ENCODE peak calls at places on chromosomes 3 and 15, in six cellular contexts. Y, S, X, G, U and I are unnamed samples.

GRCh38 chr3:35857004-35857403 is 217.7 kb downstream of the ARPP21 start:
- DNase-seq in Y (no peak), S (no peak), X (no peak), G (no peak), U (no peak), I (no peak)

GRCh38 chr3:81451611-81452010 is 309.8 kb downstream of the GBE1 start:
- DNase-seq in Y (no peak), S (no peak), X (no peak), G (no peak), U (no peak), I (no peak)

GRCh38 chr3:107661447-107662108 is 138.8 kb downstream of the BBX start:
- DNase-seq in Y (no peak), S (no peak), X (no peak), G (no peak), U (no peak), I (no peak)

GRCh38 chr15:40458495-40459371 is 12.1 kb upstream of the CHST14 start:
- DNase-seq in Y (no peak), S (no peak), X (no peak), G (no peak), U (no peak), I (no peak)

GRCh38 chr15:68252925-68253534 is 23.5 kb upstream of the CLN6 start:
- DNase-seq in Y (peak), S (peak), X (no peak), G (peak), U (peak), I (peak)

GRCh38 chr3:141840737-141841544 is 35.5 kb upstream of the ATP1B3 start:
- DNase-seq in Y (no peak), S (no peak), X (no peak), G (no peak), U (no peak), I (no peak)

GRCh38 chr3:157175678-157176077 is 15.7 kb upstream of the CCNL1 start:
- DNase-seq in Y (no peak), S (peak), X (no peak), G (no peak), U (no peak), I (peak)

GRCh38 chr3:81765425-81765824 is 4.0 kb upstream of the GBE1 start:
- DNase-seq in Y (no peak), S (no peak), X (no peak), G (no peak), U (no peak), I (no peak)

GRCh38 chr3:187186801-187187421 is 10.4 kb upstream of the RTP1 start:
- DNase-seq in Y (no peak), S (peak), X (no peak), G (peak), U (no peak), I (no peak)

GRCh38 chr15:50190166-50190570 is 8.2 kb downstream of the SLC27A2 start:
- DNase-seq in Y (no peak), S (no peak), X (no peak), G (no peak), U (no peak), I (no peak)

GRCh38 chr3:126025116-126025729 is 56.2 kb downstream of the ROPN1B start:
- DNase-seq in Y (no peak), S (no peak), X (no peak), G (no peak), U (no peak), I (no peak)

GRCh38 chr3:9843715-9844438 is at the start of gene RPUSD3:
- DNase-seq in Y (peak), S (peak), X (peak), G (peak), U (peak), I (peak)
- TF ChIP-seq POLR2A in Y (peak), S (peak), X (no peak), G (peak), U (peak), I (peak)

GRCh38 chr3:193794002-193794835 is 201.2 kb downstream of the OPA1 start:
- DNase-seq in Y (no peak), S (peak), X (no peak), G (peak), U (no peak), I (no peak)
- TF ChIP-seq POLR2AphosphoS5 in Y (no peak), S (no peak), X (no peak), G (no peak), U (no peak), I (no peak)

GRCh38 chr3:197722734-197723133 is 14.0 kb downstream of the RUBCN start:
- DNase-seq in Y (no peak), S (no peak), X (no peak), G (no peak), U (no peak), I (no peak)

GRCh38 chr3:197713477-197713822 is 23.3 kb downstream of the RUBCN start:
- DNase-seq in Y (no peak), S (no peak), X (no peak), G (no peak), U (no peak), I (no peak)

GRCh38 chr3:197714251-197714650 is 22.5 kb downstream of the RUBCN start:
- DNase-seq in Y (no peak), S (no peak), X (no peak), G (no peak), U (no peak), I (no peak)

GRCh38 chr3:197718904-197719303 is 17.8 kb downstream of the RUBCN start:
- DNase-seq in Y (no peak), S (no peak), X (no peak), G (peak), U (no peak), I (no peak)
- TF ChIP-seq TAF1 in Y (no peak), S (no peak), X (no peak), G (no peak), U (no peak), I (no peak)

GRCh38 chr3:4981160-4981687 is 2.0 kb downstream of the BHLHE40 start:
- DNase-seq in Y (no peak), S (no peak), X (no peak), G (no peak), U (no peak), I (no peak)

GRCh38 chr3:4983739-4984510 is 4.7 kb downstream of the BHLHE40 start:
- DNase-seq in Y (no peak), S (peak), X (no peak), G (no peak), U (peak), I (peak)

GRCh38 chr3:4982773-4983738 is 3.8 kb downstream of the BHLHE40 start:
- DNase-seq in Y (no peak), S (no peak), X (no peak), G (no peak), U (no peak), I (no peak)

GRCh38 chr3:4980229-4981159 is 1.3 kb downstream of the BHLHE40 start:
- DNase-seq in Y (no peak), S (peak), X (no peak), G (peak), U (peak), I (peak)

GRCh38 chr3:4981688-4982494 is 2.7 kb downstream of the BHLHE40 start:
- DNase-seq in Y (no peak), S (peak), X (no peak), G (peak), U (no peak), I (no peak)
- TF ChIP-seq POLR2A in Y (peak), S (no peak), X (no peak), G (no peak), U (no peak), I (no peak)

DNA sequence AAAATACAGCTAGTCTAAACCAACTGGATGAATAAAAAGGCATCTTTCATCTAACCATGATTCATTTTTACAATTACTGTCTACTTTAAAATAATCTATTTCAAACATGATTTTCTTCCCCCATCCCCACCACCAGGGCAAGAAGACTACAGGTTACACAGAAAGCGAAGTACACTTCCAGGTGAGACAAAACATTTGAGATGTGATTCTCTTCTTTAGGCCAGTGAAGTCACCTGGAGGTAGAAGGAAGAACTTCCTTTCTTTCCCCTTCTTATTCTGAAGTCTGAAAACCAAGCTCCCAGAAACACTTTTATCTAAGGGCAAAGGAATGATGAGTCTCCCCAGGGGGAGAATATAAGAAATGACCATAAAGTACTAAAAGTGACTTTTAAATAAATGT is 36.7 kb downstream of the SHQ1 start:
- DNase-seq in Y (no peak), S (no peak), X (no peak), G (no peak), U (no peak), I (no peak)
- TF ChIP-seq POLR2AphosphoS5 in Y (no peak), S (no peak), X (no peak), G (no peak), U (no peak), I (no peak)

DNA sequence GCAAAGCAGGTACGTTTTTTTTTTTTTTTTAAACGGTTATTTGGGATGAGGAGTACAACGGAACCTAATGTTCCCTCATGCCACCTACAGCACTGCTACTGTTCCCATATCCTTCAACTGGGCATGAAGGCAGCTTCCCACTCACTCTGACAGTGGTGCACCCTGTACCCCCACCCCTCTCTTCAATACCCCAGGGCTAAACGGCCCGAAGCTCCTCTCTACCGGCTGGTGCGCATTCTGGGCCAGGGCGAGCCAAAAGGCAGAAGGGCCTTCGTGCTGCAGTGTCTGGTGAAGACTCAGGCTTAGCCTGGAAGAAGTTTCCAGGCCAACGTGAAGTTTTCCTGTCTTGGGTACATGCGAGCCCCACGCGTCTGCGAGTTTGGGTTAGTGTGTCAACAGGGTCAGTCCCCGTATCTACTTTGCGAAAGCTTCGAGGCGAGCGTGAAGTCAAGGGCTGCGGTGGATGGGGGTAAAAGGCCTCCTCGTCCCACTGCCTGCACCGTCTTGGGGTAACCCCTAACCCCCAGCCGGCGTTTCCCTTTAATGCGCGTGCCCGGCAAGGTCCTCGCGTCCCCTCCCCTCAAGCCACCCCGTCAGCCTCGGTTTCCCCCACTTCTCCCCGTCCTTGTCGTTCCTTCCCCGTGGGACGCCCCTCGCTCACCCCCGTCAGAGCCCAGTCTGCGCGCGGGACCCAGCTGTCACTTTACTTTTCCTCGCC is 765 bp upstream of the UBE2E2 start:
- DNase-seq in Y (no peak), S (no peak), X (no peak), G (no peak), U (no peak), I (no peak)
- TF ChIP-seq TAF1 in Y (no peak), S (no peak), X (no peak), G (no peak), U (no peak), I (no peak)

GRCh38 chr15:76349301-76350070 is 12.9 kb downstream of the ISL2 start:
- DNase-seq in Y (no peak), S (no peak), X (no peak), G (no peak), U (no peak), I (no peak)

GRCh38 chr15:76345269-76345879 is 8.8 kb downstream of the ISL2 start:
- DNase-seq in Y (no peak), S (no peak), X (no peak), G (no peak), U (no peak), I (no peak)

GRCh38 chr15:76345880-76346665 is 9.5 kb downstream of the ISL2 start:
- DNase-seq in Y (no peak), S (no peak), X (no peak), G (peak), U (no peak), I (peak)

GRCh38 chr15:76347507-76348055 is 11.0 kb downstream of the ISL2 start:
- DNase-seq in Y (no peak), S (no peak), X (no peak), G (no peak), U (no peak), I (no peak)

DNA sequence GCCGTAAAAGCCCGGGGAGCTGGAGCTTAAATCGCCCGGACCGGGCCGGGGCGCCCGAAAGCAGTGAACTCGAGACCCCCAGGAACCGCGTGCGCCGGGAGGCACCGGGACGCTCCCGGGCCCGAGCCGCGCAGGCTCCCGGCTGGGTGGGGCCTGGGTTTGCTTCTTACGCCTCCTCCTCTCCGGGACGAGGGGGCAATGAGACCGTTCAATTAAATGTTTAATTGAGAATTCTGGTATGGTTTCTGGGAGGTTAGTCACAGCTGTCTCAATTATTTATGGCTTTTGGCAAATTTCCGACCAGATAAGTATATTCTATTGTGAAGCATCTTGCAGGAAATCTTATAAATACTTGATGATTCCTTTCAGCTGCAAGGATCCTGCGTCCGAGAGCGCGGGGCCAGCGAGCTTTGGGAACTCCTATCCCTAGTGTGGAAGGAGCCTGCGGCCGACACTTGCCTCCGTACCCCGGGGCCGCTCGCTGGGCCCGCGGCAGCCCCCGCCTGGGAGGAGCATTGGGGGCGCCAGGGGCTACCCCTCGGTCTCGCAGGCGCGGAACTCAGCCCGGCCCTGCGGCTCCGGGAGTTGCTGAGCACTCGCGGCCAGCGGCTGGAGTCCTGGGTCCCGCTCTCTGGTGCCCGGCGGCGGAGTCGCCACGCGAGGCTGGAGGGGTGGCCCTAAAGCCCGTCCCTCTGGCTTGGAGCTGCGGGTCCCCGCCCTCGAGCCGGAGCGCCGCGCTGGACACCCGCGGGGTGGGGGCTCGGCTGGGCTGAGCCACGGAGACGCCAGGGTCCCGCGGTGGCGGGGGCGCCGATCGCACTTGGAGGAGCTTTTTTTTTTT is 10.3 kb downstream of the ISL2 start:
- DNase-seq in Y (no peak), S (no peak), X (no peak), G (no peak), U (no peak), I (no peak)
- TF ChIP-seq POLR2A in Y (no peak), S (no peak), X (no peak), G (no peak), U (no peak), I (no peak)

DNA sequence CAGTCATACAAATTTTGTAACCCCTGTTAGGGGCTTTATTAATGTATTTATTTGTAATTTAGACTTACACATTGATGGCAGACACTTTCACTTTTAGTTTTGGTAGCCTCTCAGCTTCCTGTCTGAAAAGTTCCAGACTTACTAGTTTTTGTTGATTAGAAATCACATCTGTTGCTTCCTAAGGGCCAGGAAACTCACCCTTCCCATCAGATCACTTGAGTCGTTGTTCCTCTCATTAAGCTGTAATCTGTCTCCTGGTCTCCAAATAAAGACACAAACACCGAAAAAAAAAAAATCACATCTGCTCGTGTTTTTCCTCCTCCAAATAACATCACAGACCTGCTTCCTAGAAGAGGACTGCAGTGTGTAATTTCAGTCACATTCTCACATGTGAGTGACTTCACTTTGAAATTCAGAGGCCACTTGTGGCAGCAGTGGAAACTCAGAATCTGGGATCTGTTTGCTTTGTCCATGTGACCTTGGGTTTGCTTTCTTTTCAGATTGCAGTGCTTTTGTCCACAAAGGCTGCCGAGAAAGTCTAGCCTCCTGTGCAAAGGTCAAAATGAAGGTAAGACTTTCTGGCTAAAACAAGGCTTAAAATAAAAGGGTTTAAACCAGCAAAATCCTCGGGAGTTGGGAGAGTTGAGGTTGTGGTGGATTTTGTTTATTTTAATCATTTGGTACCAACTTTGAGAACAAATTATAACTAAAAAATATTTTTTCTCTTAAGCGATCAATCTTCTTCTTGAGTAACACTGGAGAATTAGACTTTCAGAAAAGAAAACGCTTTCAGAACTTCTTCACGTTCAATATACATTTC is 87.0 kb downstream of the KLHL25 start:
- DNase-seq in Y (no peak), S (no peak), X (no peak), G (peak), U (no peak), I (no peak)
- TF ChIP-seq POLR2AphosphoS5 in Y (no peak), S (no peak), X (no peak), G (no peak), U (no peak), I (no peak)

GRCh38 chr3:140004271-140004670 is 69.3 kb downstream of the CLSTN2 start:
- DNase-seq in Y (no peak), S (no peak), X (no peak), G (no peak), U (no peak), I (no peak)

GRCh38 chr3:140007946-140008692 is 73.1 kb downstream of the CLSTN2 start:
- DNase-seq in Y (no peak), S (no peak), X (no peak), G (no peak), U (no peak), I (no peak)

GRCh38 chr3:140008693-140008980 is 73.7 kb downstream of the CLSTN2 start:
- DNase-seq in Y (no peak), S (no peak), X (no peak), G (no peak), U (no peak), I (no peak)

GRCh38 chr3:140006331-140006730 is 71.3 kb downstream of the CLSTN2 start:
- DNase-seq in Y (no peak), S (no peak), X (no peak), G (no peak), U (no peak), I (no peak)

GRCh38 chr3:140007081-140007480 is 72.1 kb downstream of the CLSTN2 start:
- DNase-seq in Y (no peak), S (no peak), X (no peak), G (no peak), U (no peak), I (no peak)
- TF ChIP-seq TAF1 in Y (no peak), S (no peak), X (no peak), G (no peak), U (no peak), I (no peak)

DNA sequence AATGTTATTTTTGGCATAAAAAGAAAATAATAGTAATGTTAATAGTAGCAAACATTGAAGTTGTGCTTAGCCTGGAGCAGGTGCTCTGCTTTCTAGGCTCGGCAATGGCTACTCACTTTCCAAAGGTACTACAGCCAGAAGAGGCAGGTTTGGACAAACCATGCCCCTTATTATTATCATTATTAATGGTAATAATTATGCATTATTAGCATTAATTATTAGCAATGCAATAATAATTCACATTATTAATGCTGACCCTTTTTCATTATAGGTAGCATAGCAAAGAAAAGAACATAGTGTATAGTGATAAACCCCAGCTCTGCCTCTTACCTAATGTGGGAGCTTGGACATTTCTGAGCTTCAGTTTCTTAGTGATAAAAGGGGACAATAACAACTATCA is 171.4 kb downstream of the EDEM1 start:
- DNase-seq in Y (no peak), S (no peak), X (no peak), G (no peak), U (no peak), I (no peak)
- TF ChIP-seq POLR2A in Y (no peak), S (no peak), X (no peak), G (no peak), U (no peak), I (no peak)